ENCODE peak calls at places on chromosomes 4 and X, in eight cellular contexts. Q, F, W, G, L, U, Z and S are unnamed samples. For H3K4me1, the result is how much of the 10 kb centered on the place peaks cover.

GRCh38 chr4:25900310-25900709 is 13.7 kb upstream of the SMIM20 start:
- DNase-seq in Q (no peak), F (no peak), W (no peak), G (no peak), L (no peak), U (no peak), Z (no peak), S (no peak)

GRCh38 chr4:25486171-25486570 is 109.1 kb downstream of the ANAPC4 start:
- DNase-seq in Q (no peak), F (no peak), W (no peak), G (no peak), L (no peak), U (peak), Z (no peak), S (no peak)

GRCh38 chr4:110096406-110096805 is 102.0 kb downstream of the ELOVL6 start:
- DNase-seq in Q (no peak), F (no peak), W (no peak), G (no peak), L (no peak), U (no peak), Z (no peak), S (no peak)

GRCh38 chrX:11073411-11073810 is 37.7 kb upstream of the HCCS start:
- DNase-seq in Q (no peak), F (no peak), W (no peak), G (no peak), L (no peak), U (no peak), Z (no peak), S (no peak)

GRCh38 chrX:81263067-81263466 is 61.2 kb downstream of the SH3BGRL start:
- DNase-seq in Q (no peak), F (no peak), W (no peak), G (no peak), L (no peak), U (no peak), Z (no peak), S (no peak)

GRCh38 chr4:9765091-9765490 is 16.3 kb upstream of the DRD5 start:
- DNase-seq in Q (peak), F (peak), W (no peak), G (no peak), L (no peak), U (peak), Z (peak), S (peak)

GRCh38 chr4:80182237-80182866 is 15.0 kb upstream of the PRDM8 start:
- DNase-seq in Q (no peak), F (no peak), W (no peak), G (no peak), L (no peak), U (no peak), Z (no peak), S (no peak)

GRCh38 chr4:89836031-89836777 is 757 bp downstream of the SNCA start:
- DNase-seq in Q (peak), F (no peak), W (peak), G (peak), L (no peak), U (no peak), Z (no peak), S (no peak)

GRCh38 chr4:148757171-148757570 is 315.0 kb upstream of the NR3C2 start:
- DNase-seq in Q (no peak), F (no peak), W (no peak), G (no peak), L (no peak), U (no peak), Z (no peak), S (no peak)

GRCh38 chr4:74755486-74755885 is 38.8 kb downstream of the BTC start:
- DNase-seq in Q (peak), F (no peak), W (peak), G (no peak), L (no peak), U (no peak), Z (peak), S (no peak)

GRCh38 chr4:188417181-188417580 is 277.9 kb downstream of the TRIML1 start:
- DNase-seq in Q (no peak), F (no peak), W (no peak), G (no peak), L (no peak), U (peak), Z (no peak), S (no peak)

GRCh38 chr4:169270156-169270809 is 473 bp downstream of the SH3RF1 start:
- DNase-seq in Q (peak), F (peak), W (peak), G (peak), L (peak), U (no peak), Z (peak), S (peak)

GRCh38 chr4:169274033-169274432 is 3.3 kb upstream of the SH3RF1 start:
- DNase-seq in Q (no peak), F (no peak), W (no peak), G (no peak), L (no peak), U (no peak), Z (no peak), S (no peak)

GRCh38 chr4:169270810-169271691 is at the start of gene SH3RF1:
- DNase-seq in Q (peak), F (peak), W (peak), G (peak), L (peak), U (peak), Z (peak), S (peak)

GRCh38 chr4:169271692-169272007 is 894 bp upstream of the SH3RF1 start:
- DNase-seq in Q (peak), F (peak), W (no peak), G (no peak), L (no peak), U (no peak), Z (no peak), S (no peak)

GRCh38 chr4:169272265-169272886 is 1.6 kb upstream of the SH3RF1 start:
- DNase-seq in Q (no peak), F (no peak), W (no peak), G (no peak), L (no peak), U (no peak), Z (no peak), S (no peak)
- H3K4me3 ChIP-seq in Q (no peak), F (no peak), W (no peak), G (no peak), L (no peak), U (no peak), Z (no peak), S (no peak)

GRCh38 chr4:38664704-38665401 is 854 bp downstream of the KLF3 start:
- DNase-seq in Q (peak), F (peak), W (peak), G (peak), L (peak), U (peak), Z (peak), S (peak)

GRCh38 chr4:38663801-38664703 is at the start of gene KLF3:
- DNase-seq in Q (peak), F (peak), W (peak), G (peak), L (peak), U (peak), Z (peak), S (peak)

GRCh38 chr4:38660838-38661237 is 3.2 kb upstream of the KLF3 start:
- DNase-seq in Q (no peak), F (no peak), W (no peak), G (no peak), L (no peak), U (no peak), Z (no peak), S (no peak)

GRCh38 chr4:38661371-38661770 is 2.6 kb upstream of the KLF3 start:
- DNase-seq in Q (no peak), F (no peak), W (no peak), G (no peak), L (no peak), U (no peak), Z (no peak), S (no peak)

GRCh38 chr4:38663021-38663800 is 788 bp upstream of the KLF3 start:
- DNase-seq in Q (no peak), F (peak), W (no peak), G (peak), L (no peak), U (no peak), Z (no peak), S (no peak)
- TF ChIP-seq POLR2A in Q (peak), F (peak), W (peak), G (peak), L (no peak), U (no peak), Z (no peak), S (peak)

DNA sequence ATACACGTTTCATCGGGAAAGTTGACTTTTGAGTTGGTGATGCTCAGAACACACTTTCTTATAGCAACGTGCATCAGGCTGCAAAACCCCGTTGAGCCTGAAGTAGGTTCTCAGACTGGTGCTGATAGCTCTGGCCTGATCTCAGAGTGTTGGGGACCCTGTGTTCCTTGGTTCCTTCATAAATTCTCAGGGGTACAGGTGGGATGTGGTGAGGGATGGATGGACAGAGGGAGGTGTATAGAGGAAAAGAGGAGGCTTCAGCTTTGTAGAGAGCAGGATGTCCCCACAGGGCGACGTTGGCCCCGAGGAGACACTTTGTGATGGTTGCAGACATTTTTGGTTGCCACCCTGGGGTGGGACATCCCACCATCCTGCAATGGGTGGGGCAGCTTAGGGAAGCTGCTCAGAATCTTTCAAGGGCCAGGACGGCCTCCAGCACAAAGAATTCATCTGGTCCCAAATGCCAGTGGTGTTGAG is 2.5 kb downstream of the CD99 start:
- DNase-seq in Q (no peak), F (no peak), W (no peak), G (no peak), L (peak), U (no peak), Z (no peak), S (no peak)
- H3K4me1 ChIP-seq in Q (under half), F (half or more), W (under half), G (under half), L (under half), U (under half), Z (half or more), S (under half)

GRCh38 chr4:88018471-88018870 is 11.0 kb downstream of the PKD2 start:
- DNase-seq in Q (no peak), F (peak), W (peak), G (no peak), L (no peak), U (no peak), Z (no peak), S (no peak)
- H3K4me3 ChIP-seq in Q (no peak), F (no peak), W (no peak), G (no peak), L (no peak), U (no peak), Z (no peak), S (no peak)

GRCh38 chr4:99537674-99538073 is 26.2 kb downstream of the TRMT10A start:
- DNase-seq in Q (no peak), F (no peak), W (no peak), G (no peak), L (no peak), U (no peak), Z (no peak), S (no peak)

GRCh38 chr4:99536148-99536728 is 25.4 kb downstream of the C4orf17 start:
- DNase-seq in Q (no peak), F (no peak), W (no peak), G (no peak), L (no peak), U (no peak), Z (no peak), S (no peak)

GRCh38 chr4:99540287-99540939 is 23.4 kb downstream of the TRMT10A start:
- DNase-seq in Q (no peak), F (no peak), W (no peak), G (no peak), L (no peak), U (no peak), Z (no peak), S (no peak)

GRCh38 chr4:99536848-99537247 is 26.0 kb downstream of the C4orf17 start:
- DNase-seq in Q (no peak), F (no peak), W (no peak), G (no peak), L (no peak), U (peak), Z (no peak), S (no peak)
- TF ChIP-seq POLR2A in Q (no peak), F (no peak), W (no peak), G (no peak), L (no peak), U (no peak), Z (no peak), S (no peak)

DNA sequence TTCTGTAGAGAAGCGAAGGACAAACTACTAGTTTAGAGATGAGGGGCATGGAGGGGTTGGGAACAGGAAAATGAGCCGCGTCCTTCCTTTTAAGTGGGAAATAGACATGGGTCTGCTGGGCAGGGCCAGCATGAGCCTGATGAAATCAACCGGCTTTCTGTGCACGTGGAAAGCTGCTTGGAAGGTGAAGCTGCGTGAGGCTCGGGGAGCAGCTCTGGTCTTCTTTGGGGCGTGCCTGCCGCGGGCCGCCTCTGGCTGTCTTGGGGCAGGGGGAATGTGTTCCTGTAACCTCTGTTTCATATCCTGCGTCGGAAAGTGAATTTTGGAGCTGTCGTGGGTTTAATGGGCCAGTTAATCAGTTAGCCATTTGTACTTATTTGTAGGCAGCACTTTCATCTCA is 70.7 kb upstream of the HGFAC start:
- DNase-seq in Q (no peak), F (no peak), W (no peak), G (no peak), L (peak), U (no peak), Z (no peak), S (no peak)
- H3K4me1 ChIP-seq in Q (under half), F (under half), W (under half), G (under half), L (under half), U (under half), Z (under half), S (under half)

DNA sequence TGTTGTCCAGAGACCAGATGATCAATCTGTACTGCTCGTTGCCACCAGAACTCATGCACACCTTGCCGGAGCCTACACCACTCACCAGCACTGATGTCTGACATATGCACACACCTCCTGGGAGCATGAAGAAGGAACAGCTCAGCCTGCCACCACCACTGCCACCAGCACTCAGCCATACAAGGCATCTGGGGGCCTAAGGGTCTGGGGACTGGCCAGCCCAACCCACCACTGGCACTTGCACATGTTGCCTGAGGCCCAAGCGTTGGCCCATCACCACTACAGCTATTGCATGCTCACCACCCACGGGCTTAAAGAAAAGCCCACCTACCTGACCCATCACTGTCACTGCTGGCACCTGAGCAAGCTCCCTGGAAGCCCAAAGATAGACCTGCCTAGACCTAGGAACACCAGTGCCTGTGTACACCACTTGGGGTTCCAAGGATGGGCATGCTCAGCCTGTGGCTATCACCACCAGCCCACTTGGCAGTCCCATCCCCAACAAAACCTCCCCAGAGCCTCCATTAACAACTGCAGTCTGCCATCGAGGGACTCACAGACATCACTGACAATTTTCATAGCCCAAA is 174.3 kb upstream of the GRID2 start:
- DNase-seq in Q (no peak), F (no peak), W (no peak), G (no peak), L (peak), U (no peak), Z (no peak), S (no peak)
- H3K4me3 ChIP-seq in Q (no peak), F (no peak), W (no peak), G (no peak), L (no peak), U (no peak), Z (no peak), S (no peak)